ENCODE peak calls at places on chromosomes 7 and 10, in four cellular contexts. T, L, G and V are unnamed samples.
A peak's percentile ranks its signal among the peaks of the same experiment; 100 is the strongest.

GRCh38 chr10:122290833-122291532 is 19.9 kb downstream of the BTBD16 start:
- DNase-seq in T (no peak), L (no peak), G (no peak), V (no peak)

GRCh38 chr7:77687100-77687746 is 9.0 kb upstream of the RSBN1L start:
- DNase-seq in T (no peak), L (no peak), G (no peak), V (no peak)

GRCh38 chr10:60810437-60811182 is 32.3 kb downstream of the CDK1 start:
- DNase-seq in T (no peak), L (no peak), G (no peak), V (no peak)

GRCh38 chr10:26881600-26882331 is 21.0 kb upstream of the ABI1 start:
- DNase-seq in T (no peak), L (no peak), G (peak; percentile 38), V (no peak)

GRCh38 chr7:136847858-136848257 is 20.6 kb upstream of the CHRM2 start:
- DNase-seq in T (no peak), L (no peak), G (no peak), V (no peak)

GRCh38 chr7:141916099-141916498 is at the start of gene OR9A4:
- DNase-seq in T (no peak), L (no peak), G (no peak), V (no peak)

GRCh38 chr10:75396861-75397570 is 4.5 kb downstream of the ZNF503 start:
- DNase-seq in T (no peak), L (no peak), G (no peak), V (no peak)

GRCh38 chr7:157811946-157812345 is 475.1 kb downstream of the DNAJB6 start:
- DNase-seq in T (no peak), L (no peak), G (no peak), V (no peak)

GRCh38 chr10:55668326-55668922 is 692.6 kb downstream of the ZWINT start:
- DNase-seq in T (no peak), L (no peak), G (no peak), V (no peak)

GRCh38 chr7:115924398-115924797 is 106.2 kb downstream of the TFEC start:
- DNase-seq in T (no peak), L (no peak), G (no peak), V (no peak)

GRCh38 chr7:152132812-152133211 is 107.3 kb downstream of the GALNT11 start:
- DNase-seq in T (no peak), L (no peak), G (no peak), V (no peak)

GRCh38 chr10:89147256-89147655 is 59.9 kb downstream of the CH25H start:
- DNase-seq in T (no peak), L (no peak), G (no peak), V (no peak)

GRCh38 chr10:12484945-12485805 is 135.8 kb downstream of the CAMK1D start:
- DNase-seq in T (no peak), L (peak; percentile 76), G (no peak), V (peak; percentile 42)

GRCh38 chr10:98128802-98129201 is 5.7 kb upstream of the R3HCC1L start:
- DNase-seq in T (no peak), L (no peak), G (no peak), V (no peak)

GRCh38 chr7:103640031-103640779 is 194.2 kb upstream of the SLC26A5 start:
- DNase-seq in T (no peak), L (no peak), G (no peak), V (no peak)

GRCh38 chr10:127833804-127834203 is 58.9 kb downstream of the CLRN3 start:
- DNase-seq in T (no peak), L (no peak), G (no peak), V (no peak)

GRCh38 chr10:94639902-94640301 is 43.6 kb upstream of the CYP2C18 start:
- DNase-seq in T (no peak), L (no peak), G (no peak), V (no peak)

GRCh38 chr10:11527700-11528255 is 83.7 kb downstream of the USP6NL start:
- DNase-seq in T (no peak), L (no peak), G (no peak), V (no peak)

GRCh38 chr7:128166603-128167315 is 74.3 kb upstream of the LEP start:
- DNase-seq in T (no peak), L (no peak), G (no peak), V (no peak)

GRCh38 chr7:12930534-12930933 is 243.1 kb downstream of the ARL4A start:
- DNase-seq in T (no peak), L (no peak), G (no peak), V (no peak)

GRCh38 chr7:30934732-30935568 is 23.3 kb downstream of the AQP1 start:
- DNase-seq in T (no peak), L (no peak), G (peak; percentile 3), V (no peak)

GRCh38 chr7:133575726-133576125 is 322.8 kb downstream of the EXOC4 start:
- DNase-seq in T (no peak), L (no peak), G (no peak), V (no peak)

GRCh38 chr7:39259391-39260003 is 281.8 kb downstream of the POU6F2 start:
- DNase-seq in T (no peak), L (no peak), G (no peak), V (no peak)

GRCh38 chr10:34434119-34434594 is 380.9 kb downstream of the PARD3 start:
- DNase-seq in T (peak; percentile 28), L (no peak), G (peak; percentile 4), V (no peak)

GRCh38 chr7:17991866-17992648 is 35.6 kb downstream of the PRPS1L1 start:
- DNase-seq in T (no peak), L (no peak), G (no peak), V (no peak)

DNA sequence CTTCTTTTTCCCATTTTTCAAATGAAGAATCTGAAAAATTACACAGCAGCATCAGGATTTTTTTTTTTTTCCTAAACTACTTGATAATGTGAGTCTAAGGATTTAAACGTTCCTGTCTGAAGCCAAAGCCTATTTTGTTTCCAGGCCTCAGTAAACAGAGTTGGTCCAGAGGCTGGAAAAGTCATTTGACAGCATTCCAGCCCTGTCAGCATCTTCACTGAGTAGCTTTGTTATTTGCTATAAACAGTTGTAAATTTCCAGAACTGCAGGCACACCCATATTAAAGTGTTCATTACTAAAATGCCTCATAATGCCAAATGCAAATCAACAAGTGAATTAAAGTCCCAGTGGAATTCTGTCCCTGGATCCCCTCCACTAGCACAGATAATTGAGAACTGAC is 35.5 kb upstream of the KMT2E start:
- DNase-seq in T (no peak), L (no peak), G (no peak), V (no peak)
- TF ChIP-seq POLR2AphosphoS5 in T (no peak), L (no peak), G (no peak), V (no peak)

DNA sequence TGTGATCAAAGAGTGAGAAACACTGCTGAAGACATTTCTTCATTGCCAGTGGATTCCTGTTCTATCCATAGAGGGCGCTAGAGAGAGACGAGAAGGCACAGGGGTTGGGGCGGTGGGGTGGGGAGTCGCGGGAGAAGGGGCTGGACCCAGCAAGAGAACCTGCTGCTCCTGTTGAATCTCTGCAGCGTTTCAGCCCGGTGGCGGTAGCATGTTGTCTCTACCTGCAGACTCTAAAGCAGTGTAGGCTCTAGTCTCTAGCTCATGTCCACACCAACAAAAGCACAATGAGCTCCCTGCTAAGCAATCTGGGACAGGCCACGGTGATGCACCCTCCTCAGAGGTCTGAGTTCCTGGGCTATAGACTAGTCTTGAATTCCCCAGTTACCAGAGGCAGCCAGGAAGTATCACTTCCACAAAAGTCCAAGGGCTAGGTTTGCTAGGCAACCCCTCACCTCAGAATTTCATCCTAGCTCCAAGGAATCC is 167.7 kb downstream of the DGKB start:
- DNase-seq in T (no peak), L (no peak), G (no peak), V (no peak)
- TF ChIP-seq SPI1 in T (no peak), L (no peak), G (no peak), V (no peak)

GRCh38 chr7:155941688-155942087 is 129.4 kb upstream of the SHH start:
- DNase-seq in T (no peak), L (no peak), G (no peak), V (no peak)
- TF ChIP-seq POLR2AphosphoS5 in T (no peak), L (no peak), G (no peak), V (no peak)

GRCh38 chr7:100680589-100681271 is 7.2 kb downstream of the GNB2 start:
- DNase-seq in T (no peak), L (no peak), G (no peak), V (peak; percentile 19)
- TF ChIP-seq SPI1 in T (no peak), L (no peak), G (no peak), V (no peak)

GRCh38 chr7:124423863-124424262 is 341.7 kb downstream of the GPR37 start:
- DNase-seq in T (no peak), L (no peak), G (no peak), V (no peak)
- TF ChIP-seq POLR2AphosphoS5 in T (no peak), L (no peak), G (no peak), V (no peak)

DNA sequence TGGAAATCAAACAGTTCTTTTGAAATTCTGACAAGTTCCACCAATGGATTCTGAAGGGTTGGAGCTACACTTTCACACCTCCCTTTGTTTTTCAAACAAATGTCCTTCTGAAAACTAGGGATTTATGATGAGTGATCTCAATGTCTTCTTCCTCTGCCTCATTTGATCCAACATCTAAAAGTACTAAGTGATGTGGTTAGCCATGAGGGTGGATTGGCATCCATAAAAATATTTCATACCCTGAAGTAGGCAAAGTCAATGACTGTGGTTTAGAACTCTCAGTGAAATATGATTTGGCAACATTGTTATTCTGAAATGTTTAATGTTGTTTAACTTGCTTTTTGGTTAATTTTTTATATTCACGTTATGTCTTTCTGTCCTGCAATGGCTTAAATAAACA is 136.9 kb downstream of the MBL2 start:
- DNase-seq in T (no peak), L (no peak), G (no peak), V (no peak)
- TF ChIP-seq SPI1 in T (no peak), L (no peak), G (no peak), V (no peak)

GRCh38 chr7:22318376-22318775 is 38.6 kb downstream of the RAPGEF5 start:
- DNase-seq in T (no peak), L (no peak), G (no peak), V (no peak)
- TF ChIP-seq POLR2AphosphoS5 in T (no peak), L (no peak), G (no peak), V (no peak)

GRCh38 chr10:103797857-103798256 is 57.5 kb downstream of the SH3PXD2A start:
- DNase-seq in T (no peak), L (no peak), G (no peak), V (no peak)

GRCh38 chr10:103800789-103801540 is 54.4 kb downstream of the SH3PXD2A start:
- DNase-seq in T (no peak), L (peak; percentile 24), G (no peak), V (peak; percentile 35)

GRCh38 chr10:103800110-103800509 is 55.3 kb downstream of the SH3PXD2A start:
- DNase-seq in T (no peak), L (no peak), G (peak; percentile 17), V (no peak)

GRCh38 chr10:103798511-103798910 is 56.9 kb downstream of the SH3PXD2A start:
- DNase-seq in T (no peak), L (no peak), G (no peak), V (no peak)

DNA sequence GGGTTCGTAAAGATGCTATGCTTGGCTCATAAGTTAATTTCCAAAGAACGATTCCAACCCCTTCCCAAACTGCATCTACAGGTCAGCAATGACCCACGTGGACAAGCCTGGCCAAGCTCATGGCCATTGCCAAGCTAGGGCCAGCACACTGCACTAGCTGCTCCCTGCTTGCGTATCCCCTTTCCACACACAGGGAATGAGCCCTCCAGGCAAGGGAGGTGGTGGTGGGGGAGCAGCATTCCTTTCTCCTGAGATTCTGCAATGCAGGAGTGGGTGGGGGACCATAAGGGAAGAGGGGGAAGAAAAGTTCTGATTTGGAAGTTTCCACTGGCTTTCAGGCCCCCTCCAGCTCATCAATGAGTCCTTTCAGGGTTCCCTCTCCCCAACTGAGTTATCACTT is 56.0 kb downstream of the SH3PXD2A start:
- DNase-seq in T (no peak), L (no peak), G (no peak), V (no peak)
- TF ChIP-seq SPI1 in T (no peak), L (no peak), G (no peak), V (no peak)